ENCODE peak calls at places on chromosomes 1 and 21, in six cellular contexts. I is GM04503; N is NAMALWA; B is Calu3; V is activated CD4-positive, alpha-beta T cell treated with anti-CD3 and anti-CD28 coated beads for 24 hours; C is T-cell. J is an unnamed sample.

GRCh38 chr21:29416268-29416667 is 117.5 kb downstream of the BACH1 start:
- DNase-seq in V (no peak), B (no peak), N (no peak), C (no peak), I (no peak), J (no peak)

GRCh38 chr1:67947114-67947513 is 103.3 kb downstream of the DIRAS3 start:
- DNase-seq in B (no peak), I (no peak), V (no peak), N (no peak), C (no peak), J (no peak)

GRCh38 chr21:42566524-42567180 is 53.0 kb downstream of the SLC37A1 start:
- DNase-seq in B (no peak), I (no peak), C (no peak), N (no peak), V (no peak), J (peak)

GRCh38 chr1:39089811-39090519 is 63.8 kb downstream of the NDUFS5 start:
- DNase-seq in B (no peak), V (no peak), C (no peak), I (no peak), N (no peak), J (peak)

GRCh38 chr1:21497466-21498061 is 11.7 kb upstream of the ALPL start:
- DNase-seq in I (no peak), C (no peak), V (no peak), N (no peak), B (no peak), J (no peak)

GRCh38 chr21:28230559-28230958 is 762.1 kb downstream of the LTN1 start:
- DNase-seq in N (no peak), I (no peak), B (no peak), V (no peak), C (no peak), J (no peak)

GRCh38 chr1:226870323-226871046 is at the start of gene PSEN2:
- DNase-seq in C (no peak), N (peak), V (peak), B (peak), I (no peak), J (peak)

GRCh38 chr1:21909787-21910503 is 27.2 kb downstream of the HSPG2 start:
- DNase-seq in B (no peak), V (no peak), N (no peak), C (no peak), I (no peak), J (peak)

GRCh38 chr21:44428281-44428942 is 26.9 kb upstream of the LRRC3 start:
- DNase-seq in B (peak), V (peak), I (no peak), C (peak), N (peak), J (no peak)

GRCh38 chr1:54882483-54882882 is 4.5 kb downstream of the DHCR24 start:
- DNase-seq in B (no peak), I (no peak), V (no peak), C (no peak), N (no peak), J (no peak)

GRCh38 chr1:113677250-113678158 is 81.8 kb downstream of the PHTF1 start:
- DNase-seq in V (no peak), B (peak), N (peak), C (no peak), I (no peak), J (no peak)

GRCh38 chr1:10724052-10724494 is 72.4 kb downstream of the CASZ1 start:
- DNase-seq in C (no peak), I (no peak), B (peak), N (no peak), V (no peak), J (no peak)